ENCODE peak calls at places on chromosomes 13 and 19, in four cellular contexts. B, P, U and G are unnamed samples.

GRCh38 chr19:54873990-54874389 is at the start of gene FCAR:
- DNase-seq in P (no peak), U (no peak), B (no peak), G (no peak)

GRCh38 chr13:100338265-100338664 is 249.4 kb downstream of the PCCA start:
- DNase-seq in U (no peak), P (no peak), B (no peak), G (no peak)

GRCh38 chr19:50723069-50723468 is at the start of gene CLEC11A:
- DNase-seq in P (no peak), B (peak), U (no peak), G (peak)

GRCh38 chr13:48680756-48681392 is 27.1 kb downstream of the CYSLTR2 start:
- DNase-seq in P (no peak), U (no peak), B (no peak), G (no peak)

GRCh38 chr13:58858870-58859371 is 1227.4 kb downstream of the PCDH17 start:
- DNase-seq in B (no peak), U (no peak), P (no peak), G (peak)

GRCh38 chr13:32984857-32985626 is 31.2 kb upstream of the KL start:
- DNase-seq in U (no peak), B (no peak), P (no peak), G (no peak)

GRCh38 chr13:73720216-73720840 is 413.9 kb downstream of the KLF12 start:
- DNase-seq in P (peak), U (no peak), B (no peak), G (no peak)

GRCh38 chr13:32997399-32997798 is 18.8 kb upstream of the KL start:
- DNase-seq in P (no peak), U (no peak), B (no peak), G (no peak)

GRCh38 chr13:52850396-52851152 is 2.1 kb upstream of the PCDH8 start:
- DNase-seq in U (no peak), B (peak), P (peak), G (peak)

GRCh38 chr13:106580551-106580950 is 12.6 kb upstream of the ARGLU1 start:
- DNase-seq in P (no peak), B (no peak), U (no peak), G (no peak)

GRCh38 chr19:10418281-10419199 is 1.8 kb upstream of the PDE4A start:
- DNase-seq in B (no peak), U (no peak), P (no peak), G (no peak)

GRCh38 chr19:12723643-12724426 is at the start of gene TNPO2:
- DNase-seq in U (no peak), P (peak), B (peak), G (peak)

GRCh38 chr19:29526730-29527499 is 1.1 kb downstream of the VSTM2B start:
- DNase-seq in U (no peak), P (peak), B (no peak), G (no peak)

GRCh38 chr13:37209621-37210020 is 104.2 kb upstream of the CSNK1A1L start:
- DNase-seq in B (no peak), P (no peak), U (no peak), G (no peak)

GRCh38 chr13:73416093-73416492 is 357.3 kb downstream of the KLF5 start:
- DNase-seq in P (no peak), U (no peak), B (no peak), G (no peak)

GRCh38 chr13:105328212-105328611 is 1207.2 kb downstream of the EFNB2 start:
- DNase-seq in B (no peak), U (no peak), P (no peak), G (no peak)

GRCh38 chr13:46040763-46041162 is 11.8 kb downstream of the ZC3H13 start:
- DNase-seq in B (no peak), U (no peak), P (no peak), G (no peak)

GRCh38 chr13:52195052-52195837 is 35.8 kb upstream of the NEK3 start:
- DNase-seq in P (peak), B (peak), U (no peak), G (peak)

GRCh38 chr13:43021926-43022670 is 1.3 kb upstream of the DNAJC15 start:
- DNase-seq in P (no peak), B (no peak), U (no peak), G (no peak)

GRCh38 chr19:16581971-16582343 is 9.7 kb upstream of the SLC35E1 start:
- DNase-seq in P (peak), U (no peak), B (no peak), G (peak)

GRCh38 chr13:29452773-29453574 is 142.5 kb downstream of the SLC7A1 start:
- DNase-seq in B (no peak), P (no peak), U (no peak), G (no peak)

GRCh38 chr13:65336916-65337315 is 1893.2 kb downstream of the PCDH9 start:
- DNase-seq in P (no peak), B (no peak), U (no peak), G (no peak)

GRCh38 chr19:7483720-7484201 is 5.1 kb downstream of the PEX11G start:
- DNase-seq in U (no peak), B (no peak), P (no peak), G (no peak)

GRCh38 chr13:31904941-31905824 is 126.4 kb upstream of the FRY start:
- DNase-seq in P (no peak), B (no peak), U (no peak), G (no peak)

GRCh38 chr19:48999481-49000325 is 6.0 kb downstream of the RUVBL2 start:
- DNase-seq in P (peak), U (no peak), B (no peak), G (no peak)

GRCh38 chr19:19619121-19619848 is 798 bp upstream of the PBX4 start:
- DNase-seq in U (no peak), P (no peak), B (no peak), G (no peak)
- H3K4me3 ChIP-seq in U (no peak), P (no peak), B (no peak), G (no peak)

DNA sequence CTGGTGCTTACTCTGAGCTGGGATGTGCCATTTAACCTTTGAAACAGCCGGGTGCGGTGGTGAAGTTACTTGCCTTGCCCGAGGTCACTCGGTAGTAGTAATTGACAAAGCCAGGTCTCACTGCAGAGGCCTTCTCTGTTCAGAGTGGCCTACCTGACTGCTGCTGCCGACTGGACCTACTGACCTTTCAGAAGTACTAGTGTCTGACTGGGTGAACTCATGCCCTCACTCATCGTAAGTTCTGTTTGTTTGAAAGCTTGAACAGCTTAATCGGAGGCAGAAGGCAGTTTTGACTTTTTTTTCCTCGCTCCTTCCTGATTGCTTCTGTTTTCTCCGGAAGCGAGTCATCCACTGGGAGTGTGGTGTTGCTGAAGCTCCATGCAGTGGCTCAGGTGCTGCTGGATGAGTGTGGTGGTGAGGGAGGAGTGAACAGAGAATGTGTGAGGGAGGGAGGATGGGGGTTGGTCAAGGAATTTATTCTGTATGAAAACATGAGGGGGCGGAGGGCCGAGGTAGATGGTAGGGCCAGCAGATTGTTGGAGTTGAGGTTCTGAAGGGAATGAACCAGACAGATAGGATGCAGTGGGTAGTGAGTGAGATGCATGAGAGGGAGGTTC is 2.7 kb downstream of the SPINT2 start:
- DNase-seq in U (no peak), B (no peak), P (peak), G (no peak)
- H3K4me3 ChIP-seq in U (peak), B (no peak), P (peak), G (no peak)

GRCh38 chr13:113157929-113158747 is at the start of gene PROZ:
- DNase-seq in P (no peak), U (no peak), B (no peak), G (no peak)
- H3K4me3 ChIP-seq in P (no peak), U (no peak), B (no peak), G (no peak)

GRCh38 chr19:916645-917322 is 349 bp upstream of the KISS1R start:
- DNase-seq in B (no peak), P (no peak), U (no peak), G (no peak)

GRCh38 chr19:918481-919156 is 1.5 kb downstream of the KISS1R start:
- DNase-seq in P (no peak), B (no peak), U (no peak), G (no peak)

GRCh38 chr19:919157-920050 is 2.3 kb downstream of the KISS1R start:
- DNase-seq in B (no peak), U (no peak), P (peak), G (no peak)

GRCh38 chr19:917323-918151 is at the start of gene KISS1R:
- DNase-seq in U (no peak), B (no peak), P (no peak), G (no peak)

DNA sequence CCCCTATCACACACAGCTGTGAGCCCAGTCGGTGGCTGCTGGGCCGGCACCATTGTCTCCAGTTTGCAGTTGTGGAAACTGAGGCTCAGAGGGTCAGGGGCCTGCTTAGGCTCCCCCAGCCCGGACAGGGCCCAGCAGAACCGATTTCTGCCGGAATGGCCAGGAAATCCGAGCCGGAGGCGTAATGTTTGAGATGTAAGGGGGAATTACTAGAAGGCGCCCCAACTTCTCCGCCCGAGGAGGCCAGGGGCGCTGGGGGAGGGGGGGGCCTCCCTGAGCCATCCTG is 962 bp downstream of the KISS1R start:
- DNase-seq in U (no peak), P (no peak), B (no peak), G (no peak)
- H3K4me3 ChIP-seq in U (no peak), P (no peak), B (no peak), G (no peak)

DNA sequence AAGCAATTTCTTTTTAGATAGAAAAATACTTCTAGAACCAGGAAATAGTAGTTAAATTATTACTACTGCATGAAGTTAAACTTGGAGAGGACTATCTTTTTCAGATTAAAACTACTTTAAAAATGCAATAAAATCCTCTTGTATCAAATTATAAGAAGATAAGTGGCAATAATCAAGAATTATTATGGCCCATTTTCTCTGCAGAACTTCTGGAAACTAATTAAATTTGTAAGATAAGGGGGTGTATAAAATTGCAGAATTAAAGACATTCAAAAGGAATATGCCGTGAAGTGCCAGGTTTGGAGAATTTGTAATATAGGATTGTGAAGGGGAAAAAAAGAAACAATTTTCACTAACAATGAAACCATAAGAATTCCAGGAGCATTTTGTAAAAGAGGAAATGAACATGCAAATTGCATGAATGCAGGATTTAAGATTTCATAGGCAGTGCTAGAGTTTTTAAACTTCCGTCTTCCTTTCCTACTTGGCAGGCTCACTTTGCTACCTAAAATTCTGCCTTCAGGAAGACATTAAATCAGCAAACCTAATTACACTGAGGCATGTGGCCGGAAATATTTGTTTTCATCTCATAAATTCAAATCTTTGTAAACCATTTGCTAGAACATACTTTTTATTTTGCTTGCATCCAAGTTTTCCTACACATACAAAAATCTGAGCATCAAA is 167.1 kb downstream of the DCLK1 start:
- DNase-seq in B (no peak), U (no peak), P (no peak), G (no peak)
- H3K4me3 ChIP-seq in B (no peak), U (no peak), P (no peak), G (no peak)

GRCh38 chr13:44649118-44649455 is 73.0 kb upstream of the TSC22D1 start:
- DNase-seq in B (no peak), U (no peak), P (no peak), G (no peak)
- H3K4me3 ChIP-seq in B (no peak), U (no peak), P (no peak), G (no peak)

DNA sequence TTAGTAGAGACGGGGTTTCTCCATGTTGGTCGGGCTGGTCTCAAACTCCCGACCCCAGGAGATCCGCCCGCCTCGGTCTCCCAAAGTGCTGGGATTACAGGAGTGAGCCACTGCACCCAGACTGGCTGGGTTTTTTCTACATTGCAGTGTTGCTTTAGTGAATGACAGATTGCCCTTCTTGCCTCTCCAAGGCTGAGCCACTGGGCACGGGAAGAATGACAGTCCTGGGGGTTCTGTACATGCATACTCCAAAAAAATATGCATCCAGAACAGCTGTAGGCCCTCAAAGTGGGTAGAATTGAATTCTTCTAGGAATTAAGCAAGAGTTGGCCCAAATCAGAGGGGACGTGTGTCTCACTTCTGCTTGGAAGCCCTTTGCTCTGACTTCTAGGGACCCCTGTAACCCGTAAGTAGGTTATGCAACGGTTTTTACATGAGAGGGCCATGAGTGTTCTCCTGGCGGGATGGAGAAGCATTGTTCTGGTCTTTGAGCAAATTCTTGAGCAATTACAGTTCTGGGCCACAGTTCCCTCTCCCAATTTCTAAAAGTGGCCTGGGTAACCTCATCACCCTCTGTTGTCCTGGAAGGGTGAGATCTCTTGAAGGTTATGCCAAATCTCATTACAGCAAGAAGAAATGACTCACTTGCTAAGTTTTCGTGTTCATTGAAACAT is 3.6 kb downstream of the ACTN4 start:
- DNase-seq in U (no peak), B (no peak), P (peak), G (peak)
- H3K4me3 ChIP-seq in U (peak), B (peak), P (peak), G (peak)

DNA sequence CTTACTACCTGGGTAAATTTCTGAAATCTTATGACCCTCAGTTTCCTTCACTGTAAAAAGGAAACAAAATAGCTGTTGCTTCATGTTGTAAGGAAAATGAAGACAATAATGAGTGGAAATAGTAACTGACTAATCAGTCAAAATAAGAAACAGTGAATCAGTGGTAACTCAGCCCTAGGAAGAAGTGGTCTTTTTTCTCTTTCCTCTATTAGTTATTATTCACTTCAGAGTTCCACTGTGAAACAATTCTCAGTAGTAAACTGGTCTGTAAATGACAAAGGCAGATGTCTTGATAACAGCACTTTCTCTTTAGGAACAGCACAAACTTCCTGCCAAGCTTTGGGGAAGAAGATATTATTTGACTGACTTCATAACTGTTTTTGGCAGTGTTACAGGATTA is 600.5 kb upstream of the KLHL1 start:
- DNase-seq in U (no peak), B (no peak), P (no peak), G (no peak)
- H3K4me3 ChIP-seq in U (no peak), B (no peak), P (no peak), G (no peak)

DNA sequence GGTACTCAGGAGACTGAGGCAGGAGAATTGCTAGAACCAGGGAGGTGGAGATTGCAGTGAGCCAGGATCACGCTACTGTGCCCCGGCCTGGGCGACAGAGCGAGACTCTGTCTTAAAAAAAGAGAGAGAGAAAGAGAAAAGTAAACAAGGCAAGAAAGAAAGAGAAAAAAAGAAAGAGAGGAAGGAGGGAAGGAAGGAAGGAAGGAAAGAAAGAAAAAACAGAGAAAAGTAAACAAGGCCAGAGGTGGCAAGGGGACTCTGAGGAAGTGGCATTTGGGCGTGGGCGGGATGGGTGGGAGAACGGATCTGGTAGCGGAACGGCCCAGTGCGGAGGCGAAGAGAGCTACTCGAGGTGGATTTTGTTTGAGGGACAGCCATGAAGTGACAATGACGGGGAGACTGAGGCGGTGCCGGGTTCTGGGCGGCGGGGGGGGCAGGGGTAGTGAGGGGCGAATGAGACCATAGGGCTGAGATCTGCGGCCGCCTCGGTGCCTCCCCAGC is 7.4 kb upstream of the ARRDC2 start:
- DNase-seq in P (no peak), U (no peak), B (no peak), G (no peak)
- H3K4me3 ChIP-seq in P (peak), U (peak), B (peak), G (peak)

GRCh38 chr19:6041071-6041470 is 63.1 kb upstream of the RANBP3 start:
- DNase-seq in U (no peak), P (no peak), B (no peak), G (no peak)

GRCh38 chr19:6041991-6042421 is 64.1 kb upstream of the RANBP3 start:
- DNase-seq in B (no peak), P (no peak), U (no peak), G (no peak)

GRCh38 chr19:6035026-6035425 is 57.1 kb upstream of the RANBP3 start:
- DNase-seq in U (no peak), B (no peak), P (no peak), G (no peak)

GRCh38 chr19:6039541-6040225 is 61.7 kb upstream of the RANBP3 start:
- DNase-seq in P (no peak), U (no peak), B (no peak), G (no peak)

DNA sequence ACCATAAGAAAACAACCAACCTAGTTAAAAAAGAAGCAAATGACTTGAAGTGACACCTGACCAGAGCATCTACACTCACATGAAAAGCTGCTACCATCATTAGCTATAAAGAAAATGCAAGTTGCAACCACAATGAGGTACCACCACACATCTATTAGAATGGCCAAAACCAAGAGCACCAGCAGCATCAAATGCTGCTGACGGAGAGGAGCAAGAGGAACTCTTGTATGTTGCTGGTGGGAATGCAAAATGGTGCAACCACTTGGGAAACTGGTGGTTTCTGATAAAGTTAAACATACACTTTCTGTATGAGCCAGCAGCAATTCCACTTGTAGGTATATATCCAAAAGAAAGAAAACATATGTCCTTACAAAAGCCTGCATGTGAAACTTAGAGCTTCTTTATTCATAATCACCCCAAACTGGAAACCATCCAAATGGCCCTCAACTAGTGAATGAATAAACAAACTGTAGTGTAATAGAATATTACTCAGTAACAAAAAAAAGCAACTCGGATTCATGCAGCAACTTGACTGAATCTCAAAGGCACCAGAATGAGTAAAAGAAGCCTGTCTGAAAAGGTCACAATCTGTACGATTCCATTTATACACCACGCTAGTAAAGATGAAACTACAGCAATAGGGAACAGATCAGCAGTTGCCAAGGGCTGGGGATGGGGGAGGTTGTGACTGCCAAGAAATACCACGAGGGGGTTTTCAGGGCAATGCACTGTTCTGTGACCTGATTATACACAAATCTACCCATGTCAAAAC is 60.9 kb upstream of the RANBP3 start:
- DNase-seq in P (no peak), B (no peak), U (no peak), G (no peak)
- H3K4me3 ChIP-seq in P (no peak), B (no peak), U (no peak), G (no peak)